ENCODE peak calls at places on chromosomes 16 and 17, in six cellular contexts. I is heart right ventricle; Q is adrenal gland; S is naive thymus-derived CD4-positive, alpha-beta T cell; U is heart left ventricle; X is CD8-positive, alpha-beta T cell. W is an unnamed sample.
A peak's percentile ranks its signal among the peaks of the same experiment; 100 is the strongest.

GRCh38 chr16:3637371-3637923 is 17.0 kb upstream of the DNASE1 start:
- DNase-seq in I (no peak), Q (no peak), S (peak; percentile 56), U (no peak), X (no peak), W (no peak)

GRCh38 chr16:67708368-67708771 is 10.7 kb downstream of the GFOD2 start:
- DNase-seq in I (no peak), Q (peak; percentile 57), S (no peak), U (no peak), X (no peak), W (no peak)

GRCh38 chr17:6995500-6996255 is at the start of gene ALOX12:
- DNase-seq in I (no peak), Q (no peak), S (no peak), U (peak; percentile 65), X (no peak), W (peak; percentile 49)

GRCh38 chr16:9836118-9836736 is 346.0 kb downstream of the GRIN2A start:
- DNase-seq in I (peak; percentile 25), Q (no peak), S (no peak), U (no peak), X (no peak), W (no peak)

GRCh38 chr16:49811630-49812334 is 44.1 kb downstream of the ZNF423 start:
- DNase-seq in I (peak; percentile 51), Q (no peak), S (no peak), U (no peak), X (no peak), W (no peak)

GRCh38 chr16:12829096-12829888 is 25.6 kb upstream of the CPPED1 start:
- DNase-seq in I (no peak), Q (no peak), S (no peak), U (no peak), X (no peak), W (no peak)

GRCh38 chr17:70208080-70208794 is 38.9 kb downstream of the KCNJ2 start:
- DNase-seq in I (no peak), Q (no peak), S (no peak), U (no peak), X (no peak), W (no peak)

GRCh38 chr17:72266099-72266852 is 145.5 kb downstream of the SOX9 start:
- DNase-seq in I (no peak), Q (no peak), S (no peak), U (no peak), X (no peak), W (no peak)

GRCh38 chr16:87712184-87712822 is 53.5 kb downstream of the KLHDC4 start:
- DNase-seq in I (no peak), Q (no peak), S (no peak), U (no peak), X (no peak), W (no peak)

GRCh38 chr17:75908201-75908600 is 3.5 kb upstream of the MRPL38 start:
- DNase-seq in I (peak; percentile 67), Q (no peak), S (no peak), U (peak; percentile 78), X (no peak), W (peak; percentile 82)

GRCh38 chr16:4083347-4083870 is 32.8 kb downstream of the ADCY9 start:
- DNase-seq in I (no peak), Q (no peak), S (no peak), U (no peak), X (no peak), W (no peak)

GRCh38 chr16:29663829-29664132 is 734 bp downstream of the SPN start:
- DNase-seq in I (no peak), Q (no peak), S (peak; percentile 41), U (no peak), X (no peak), W (no peak)

GRCh38 chr17:28071891-28072606 is 29.6 kb downstream of the NLK start:
- DNase-seq in I (no peak), Q (no peak), S (peak; percentile 74), U (no peak), X (no peak), W (no peak)

GRCh38 chr17:72465191-72466024 is 344.6 kb downstream of the SOX9 start:
- DNase-seq in I (no peak), Q (no peak), S (no peak), U (no peak), X (no peak), W (no peak)

GRCh38 chr16:81583893-81584705 is 139.5 kb downstream of the CMIP start:
- DNase-seq in I (no peak), Q (peak; percentile 89), S (no peak), U (no peak), X (no peak), W (peak; percentile 84)

GRCh38 chr17:27038676-27039075 is 255.2 kb upstream of the WSB1 start:
- DNase-seq in I (no peak), Q (no peak), S (no peak), U (no peak), X (no peak), W (no peak)

GRCh38 chr17:79417589-79417988 is 193.3 kb downstream of the RBFOX3 start:
- DNase-seq in I (no peak), Q (no peak), S (no peak), U (no peak), X (no peak), W (no peak)

GRCh38 chr16:81445143-81445922 is 725 bp downstream of the CMIP start:
- DNase-seq in I (no peak), Q (peak; percentile 56), S (peak; percentile 44), U (peak; percentile 72), X (no peak), W (peak; percentile 89)

DNA sequence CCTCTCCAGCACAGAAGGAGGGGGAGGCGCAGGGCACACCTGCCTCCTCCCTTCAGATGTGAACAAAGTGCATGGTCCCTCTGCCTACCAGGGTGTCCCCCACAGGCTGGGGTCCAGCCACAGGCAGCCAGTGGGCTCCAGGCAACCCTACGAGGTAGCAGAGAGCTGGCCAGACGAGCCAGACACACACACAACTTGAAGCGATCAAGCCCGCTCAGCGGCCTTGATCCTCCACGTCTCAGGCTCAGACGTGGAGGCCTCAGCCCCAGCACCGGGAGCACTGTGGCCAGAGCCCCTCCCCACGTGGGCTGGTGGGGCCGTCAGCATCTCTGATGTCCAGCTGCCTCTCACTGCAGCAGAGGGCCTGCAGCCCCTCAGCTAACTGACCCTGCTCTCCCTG is 8.5 kb downstream of the MCRIP1 start:
- DNase-seq in I (no peak), Q (no peak), S (no peak), U (no peak), X (no peak), W (peak; percentile 64)
- H3K36me3 ChIP-seq in I (no peaks in the 10 kb centered on the region), Q (peaks cover 11% of the 10 kb centered on the region), S (peaks cover 25% of the 10 kb centered on the region), U (peaks cover 19% of the 10 kb centered on the region), X (no peaks in the 10 kb centered on the region), W (peaks cover 26% of the 10 kb centered on the region)

DNA sequence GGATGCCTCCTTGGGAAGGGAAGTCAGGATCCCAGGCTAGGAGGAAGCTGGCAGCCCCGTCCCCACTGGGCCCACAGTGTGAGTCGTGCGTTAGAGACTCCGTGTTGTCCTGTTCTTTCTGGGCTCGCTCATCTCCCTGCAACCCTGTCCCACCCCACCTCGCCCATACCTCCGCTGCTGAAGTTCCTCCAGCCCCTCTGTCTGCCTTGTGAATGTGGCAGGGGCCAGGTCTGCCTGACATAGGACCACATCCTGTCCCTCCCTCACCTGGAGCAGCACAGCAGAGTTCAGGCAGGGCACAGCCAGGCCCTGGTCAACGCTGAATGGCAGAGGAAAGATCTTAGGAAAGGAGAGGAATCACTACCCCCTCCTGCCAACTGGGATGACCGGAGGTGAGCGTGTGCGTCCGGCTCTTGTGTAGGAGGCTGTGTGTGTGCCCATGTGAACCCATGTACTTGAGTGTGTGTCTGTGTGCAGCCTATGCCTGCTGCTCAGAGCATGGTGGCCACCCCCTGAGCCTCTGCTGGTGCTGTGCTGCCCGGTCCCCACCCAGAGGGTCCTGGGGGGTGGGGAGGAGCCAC is 12.8 kb downstream of the KCNJ18 start:
- DNase-seq in I (no peak), Q (no peak), S (no peak), U (no peak), X (no peak), W (no peak)
- H3K9me3 ChIP-seq in I (no peaks in the 10 kb centered on the region), Q (no peaks in the 10 kb centered on the region), S (no peaks in the 10 kb centered on the region), U (no peaks in the 10 kb centered on the region), X (no peaks in the 10 kb centered on the region), W (peaks cover 2% of the 10 kb centered on the region)

DNA sequence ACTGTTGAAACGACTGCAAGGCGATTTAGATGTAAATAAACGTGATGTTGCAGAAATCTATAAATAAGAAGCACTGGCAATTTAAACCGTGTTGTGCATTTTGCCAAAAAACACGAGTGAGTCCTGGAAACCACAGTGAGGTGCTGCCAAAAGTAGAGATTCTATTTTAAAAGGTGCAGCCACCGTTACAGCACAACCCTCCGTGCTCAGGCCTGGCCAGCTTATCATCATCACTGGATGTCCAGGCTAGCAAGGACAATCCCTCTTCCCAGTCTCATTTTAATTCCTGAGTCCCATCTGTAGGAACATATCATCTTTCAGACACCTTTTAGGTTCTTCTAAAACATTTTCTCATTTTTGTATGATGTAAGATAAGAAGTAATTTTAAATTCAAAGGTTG is 32.3 kb downstream of the PRKAR1A start:
- DNase-seq in I (no peak), Q (no peak), S (no peak), U (no peak), X (no peak), W (no peak)
- H3K36me3 ChIP-seq in I (no peaks in the 10 kb centered on the region), Q (peaks cover 18% of the 10 kb centered on the region), S (peaks cover 6% of the 10 kb centered on the region), U (peaks cover 50% of the 10 kb centered on the region), X (no peaks in the 10 kb centered on the region), W (no peaks in the 10 kb centered on the region)

GRCh38 chr16:35706901-35707300 is 2247.5 kb downstream of the TP53TG3F start:
- DNase-seq in I (no peak), Q (no peak), S (no peak), U (no peak), X (no peak), W (no peak)
- H3K9me3 ChIP-seq in I (no peaks in the 10 kb centered on the region), Q (no peaks in the 10 kb centered on the region), S (no peaks in the 10 kb centered on the region), U (no peaks in the 10 kb centered on the region), X (no peaks in the 10 kb centered on the region), W (no peaks in the 10 kb centered on the region)

DNA sequence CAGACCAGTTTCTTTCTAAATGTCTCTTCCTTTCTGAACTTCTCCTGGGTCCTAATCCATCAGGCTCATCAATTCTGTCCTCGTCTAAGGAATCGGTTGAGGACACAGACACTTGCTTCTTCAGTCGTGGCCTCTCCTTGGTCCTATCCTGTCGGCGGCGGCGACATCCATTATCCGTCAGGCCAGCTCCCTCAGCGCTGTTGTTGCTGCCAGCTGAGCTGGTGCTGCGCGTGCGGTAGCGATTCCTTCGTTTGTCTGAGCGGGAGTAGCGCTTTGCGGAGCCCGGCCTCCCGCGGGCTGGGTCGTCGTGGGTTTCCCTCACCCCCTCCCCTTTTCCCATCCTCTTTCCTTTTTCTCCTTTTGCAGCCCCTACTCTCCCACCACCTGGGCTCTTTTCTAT is 3.8 kb downstream of the SMG6 start:
- DNase-seq in I (no peak), Q (no peak), S (no peak), U (no peak), X (no peak), W (peak; percentile 75)
- H3K36me3 ChIP-seq in I (no peaks in the 10 kb centered on the region), Q (peaks cover 22% of the 10 kb centered on the region), S (peaks cover 55% of the 10 kb centered on the region), U (peaks cover 58% of the 10 kb centered on the region), X (peaks cover 20% of the 10 kb centered on the region), W (no peaks in the 10 kb centered on the region)

GRCh38 chr17:22703204-22703603 is 1010.9 kb downstream of the KCNJ18 start:
- DNase-seq in I (no peak), Q (no peak), S (no peak), U (no peak), X (no peak), W (no peak)
- H3K9me3 ChIP-seq in I (no peaks in the 10 kb centered on the region), Q (no peaks in the 10 kb centered on the region), S (no peaks in the 10 kb centered on the region), U (no peaks in the 10 kb centered on the region), X (no peaks in the 10 kb centered on the region), W (peaks cover 30% of the 10 kb centered on the region)

GRCh38 chr17:4059656-4060055 is 83.2 kb downstream of the ZZEF1 start:
- DNase-seq in I (no peak), Q (no peak), S (no peak), U (no peak), X (no peak), W (no peak)
- H3K36me3 ChIP-seq in I (peaks cover 3% of the 10 kb centered on the region), Q (peaks cover 96% of the 10 kb centered on the region), S (peaks cover 97% of the 10 kb centered on the region), U (peaks cover 100% of the 10 kb centered on the region), X (peaks cover 59% of the 10 kb centered on the region), W (peaks cover 3% of the 10 kb centered on the region)

GRCh38 chr17:68610554-68610953 is 9.4 kb upstream of the FAM20A start:
- DNase-seq in I (no peak), Q (no peak), S (no peak), U (no peak), X (no peak), W (no peak)
- H3K9me3 ChIP-seq in I (peaks cover 8% of the 10 kb centered on the region), Q (no peaks in the 10 kb centered on the region), S (peaks cover 3% of the 10 kb centered on the region), U (peaks cover 17% of the 10 kb centered on the region), X (peaks cover 5% of the 10 kb centered on the region), W (no peaks in the 10 kb centered on the region)